ENCODE peak calls at places on chromosomes 3 and 15, in ten cellular contexts. One of them, this sample, is unnamed.

GRCh38 chr3:194675081-194675640 is 3.2 kb upstream of the LSG1 start:
- DNase-seq in T-cell: no peak
- DNase-seq in effector memory CD4-positive, alpha-beta T cell: no peak
- DNase-seq in effector CD4-positive, alpha-beta T cell: no peak
- DNase-seq in Peyer's patch: no peak
- DNase-seq in AG04450: no peak
- DNase-seq in activated naive CD4-positive, alpha-beta T cell: no peak
- DNase-seq in GM12865: peak
- DNase-seq in activated gamma-delta T cell treated with Interleukin-2 at 50 U/mL for 16 hours: no peak
- DNase-seq in amygdala: no peak
- DNase-seq in this sample: no peak

GRCh38 chr15:68608206-68608843 is 29.5 kb downstream of the CORO2B start:
- DNase-seq in T-cell: no peak
- DNase-seq in effector memory CD4-positive, alpha-beta T cell: no peak
- DNase-seq in effector CD4-positive, alpha-beta T cell: no peak
- DNase-seq in Peyer's patch: no peak
- DNase-seq in AG04450: no peak
- DNase-seq in activated naive CD4-positive, alpha-beta T cell: no peak
- DNase-seq in GM12865: no peak
- DNase-seq in activated gamma-delta T cell treated with Interleukin-2 at 50 U/mL for 16 hours: no peak
- DNase-seq in amygdala: peak
- DNase-seq in this sample: no peak

GRCh38 chr3:49343163-49343562 is 3.3 kb upstream of the USP4 start:
- DNase-seq in T-cell: no peak
- DNase-seq in effector memory CD4-positive, alpha-beta T cell: no peak
- DNase-seq in effector CD4-positive, alpha-beta T cell: no peak
- DNase-seq in Peyer's patch: no peak
- DNase-seq in AG04450: no peak
- DNase-seq in activated naive CD4-positive, alpha-beta T cell: no peak
- DNase-seq in GM12865: peak
- DNase-seq in activated gamma-delta T cell treated with Interleukin-2 at 50 U/mL for 16 hours: no peak
- DNase-seq in amygdala: no peak
- DNase-seq in this sample: no peak

GRCh38 chr3:19392146-19392545 is 243.8 kb downstream of the KCNH8 start:
- DNase-seq in T-cell: no peak
- DNase-seq in effector memory CD4-positive, alpha-beta T cell: no peak
- DNase-seq in effector CD4-positive, alpha-beta T cell: no peak
- DNase-seq in Peyer's patch: no peak
- DNase-seq in AG04450: no peak
- DNase-seq in activated naive CD4-positive, alpha-beta T cell: no peak
- DNase-seq in GM12865: no peak
- DNase-seq in activated gamma-delta T cell treated with Interleukin-2 at 50 U/mL for 16 hours: no peak
- DNase-seq in amygdala: no peak
- DNase-seq in this sample: no peak

GRCh38 chr3:77868725-77869124 is 828.8 kb downstream of the ROBO2 start:
- DNase-seq in T-cell: no peak
- DNase-seq in effector memory CD4-positive, alpha-beta T cell: no peak
- DNase-seq in effector CD4-positive, alpha-beta T cell: no peak
- DNase-seq in Peyer's patch: no peak
- DNase-seq in AG04450: no peak
- DNase-seq in activated naive CD4-positive, alpha-beta T cell: no peak
- DNase-seq in GM12865: no peak
- DNase-seq in activated gamma-delta T cell treated with Interleukin-2 at 50 U/mL for 16 hours: no peak
- DNase-seq in amygdala: no peak
- DNase-seq in this sample: no peak

GRCh38 chr3:13281657-13282527 is 138.2 kb downstream of the NUP210 start:
- DNase-seq in T-cell: no peak
- DNase-seq in effector memory CD4-positive, alpha-beta T cell: no peak
- DNase-seq in effector CD4-positive, alpha-beta T cell: no peak
- DNase-seq in Peyer's patch: no peak
- DNase-seq in AG04450: no peak
- DNase-seq in activated naive CD4-positive, alpha-beta T cell: no peak
- DNase-seq in GM12865: no peak
- DNase-seq in activated gamma-delta T cell treated with Interleukin-2 at 50 U/mL for 16 hours: no peak
- DNase-seq in amygdala: no peak
- DNase-seq in this sample: no peak

GRCh38 chr3:177820683-177821316 is 623.5 kb upstream of the TBL1XR1 start:
- DNase-seq in T-cell: no peak
- DNase-seq in effector memory CD4-positive, alpha-beta T cell: no peak
- DNase-seq in effector CD4-positive, alpha-beta T cell: no peak
- DNase-seq in Peyer's patch: no peak
- DNase-seq in AG04450: no peak
- DNase-seq in activated naive CD4-positive, alpha-beta T cell: no peak
- DNase-seq in GM12865: peak
- DNase-seq in activated gamma-delta T cell treated with Interleukin-2 at 50 U/mL for 16 hours: no peak
- DNase-seq in amygdala: no peak
- DNase-seq in this sample: peak

GRCh38 chr3:111923095-111923771 is 55.6 kb upstream of the ABHD10 start:
- DNase-seq in T-cell: no peak
- DNase-seq in effector memory CD4-positive, alpha-beta T cell: no peak
- DNase-seq in effector CD4-positive, alpha-beta T cell: no peak
- DNase-seq in Peyer's patch: no peak
- DNase-seq in AG04450: no peak
- DNase-seq in activated naive CD4-positive, alpha-beta T cell: no peak
- DNase-seq in GM12865: no peak
- DNase-seq in activated gamma-delta T cell treated with Interleukin-2 at 50 U/mL for 16 hours: no peak
- DNase-seq in amygdala: no peak
- DNase-seq in this sample: no peak

GRCh38 chr15:40427188-40427587 is 13.6 kb upstream of the BAHD1 start:
- DNase-seq in T-cell: no peak
- DNase-seq in effector memory CD4-positive, alpha-beta T cell: no peak
- DNase-seq in effector CD4-positive, alpha-beta T cell: no peak
- DNase-seq in Peyer's patch: no peak
- DNase-seq in AG04450: no peak
- DNase-seq in activated naive CD4-positive, alpha-beta T cell: no peak
- DNase-seq in GM12865: no peak
- DNase-seq in activated gamma-delta T cell treated with Interleukin-2 at 50 U/mL for 16 hours: no peak
- DNase-seq in amygdala: no peak
- DNase-seq in this sample: no peak

GRCh38 chr15:29107971-29108645 is 161.5 kb downstream of the NSMCE3 start:
- DNase-seq in T-cell: no peak
- DNase-seq in effector memory CD4-positive, alpha-beta T cell: no peak
- DNase-seq in effector CD4-positive, alpha-beta T cell: no peak
- DNase-seq in Peyer's patch: no peak
- DNase-seq in AG04450: no peak
- DNase-seq in activated naive CD4-positive, alpha-beta T cell: no peak
- DNase-seq in GM12865: no peak
- DNase-seq in activated gamma-delta T cell treated with Interleukin-2 at 50 U/mL for 16 hours: no peak
- DNase-seq in amygdala: no peak
- DNase-seq in this sample: no peak

GRCh38 chr3:97988784-97989568 is 16.7 kb upstream of the RIOX2 start:
- DNase-seq in T-cell: no peak
- DNase-seq in effector memory CD4-positive, alpha-beta T cell: no peak
- DNase-seq in effector CD4-positive, alpha-beta T cell: no peak
- DNase-seq in Peyer's patch: no peak
- DNase-seq in AG04450: no peak
- DNase-seq in activated naive CD4-positive, alpha-beta T cell: no peak
- DNase-seq in GM12865: no peak
- DNase-seq in activated gamma-delta T cell treated with Interleukin-2 at 50 U/mL for 16 hours: no peak
- DNase-seq in amygdala: no peak
- DNase-seq in this sample: no peak

GRCh38 chr15:71743861-71744382 is 66.4 kb upstream of the NR2E3 start:
- DNase-seq in T-cell: no peak
- DNase-seq in effector memory CD4-positive, alpha-beta T cell: no peak
- DNase-seq in effector CD4-positive, alpha-beta T cell: peak
- DNase-seq in Peyer's patch: peak
- DNase-seq in AG04450: no peak
- DNase-seq in activated naive CD4-positive, alpha-beta T cell: peak
- DNase-seq in GM12865: peak
- DNase-seq in activated gamma-delta T cell treated with Interleukin-2 at 50 U/mL for 16 hours: peak
- DNase-seq in amygdala: no peak
- DNase-seq in this sample: no peak

GRCh38 chr3:84724877-84725276 is 233.9 kb upstream of the CADM2 start:
- DNase-seq in T-cell: no peak
- DNase-seq in effector memory CD4-positive, alpha-beta T cell: no peak
- DNase-seq in effector CD4-positive, alpha-beta T cell: no peak
- DNase-seq in Peyer's patch: no peak
- DNase-seq in AG04450: no peak
- DNase-seq in activated naive CD4-positive, alpha-beta T cell: no peak
- DNase-seq in GM12865: no peak
- DNase-seq in activated gamma-delta T cell treated with Interleukin-2 at 50 U/mL for 16 hours: no peak
- DNase-seq in amygdala: peak
- DNase-seq in this sample: peak

GRCh38 chr15:68425428-68426060 is 6.4 kb downstream of the ITGA11 start:
- DNase-seq in T-cell: no peak
- DNase-seq in effector memory CD4-positive, alpha-beta T cell: no peak
- DNase-seq in effector CD4-positive, alpha-beta T cell: no peak
- DNase-seq in Peyer's patch: no peak
- DNase-seq in AG04450: no peak
- DNase-seq in activated naive CD4-positive, alpha-beta T cell: no peak
- DNase-seq in GM12865: no peak
- DNase-seq in activated gamma-delta T cell treated with Interleukin-2 at 50 U/mL for 16 hours: no peak
- DNase-seq in amygdala: no peak
- DNase-seq in this sample: no peak

GRCh38 chr3:157913751-157914150 is 192.5 kb downstream of the SHOX2 start:
- DNase-seq in T-cell: no peak
- DNase-seq in effector memory CD4-positive, alpha-beta T cell: no peak
- DNase-seq in effector CD4-positive, alpha-beta T cell: no peak
- DNase-seq in Peyer's patch: no peak
- DNase-seq in AG04450: no peak
- DNase-seq in activated naive CD4-positive, alpha-beta T cell: no peak
- DNase-seq in GM12865: no peak
- DNase-seq in activated gamma-delta T cell treated with Interleukin-2 at 50 U/mL for 16 hours: no peak
- DNase-seq in amygdala: no peak
- DNase-seq in this sample: no peak

GRCh38 chr3:197599089-197599765 is 43.5 kb upstream of the BDH1 start:
- DNase-seq in T-cell: peak
- DNase-seq in effector memory CD4-positive, alpha-beta T cell: peak
- DNase-seq in effector CD4-positive, alpha-beta T cell: peak
- DNase-seq in Peyer's patch: peak
- DNase-seq in AG04450: peak
- DNase-seq in activated naive CD4-positive, alpha-beta T cell: no peak
- DNase-seq in GM12865: peak
- DNase-seq in activated gamma-delta T cell treated with Interleukin-2 at 50 U/mL for 16 hours: peak
- DNase-seq in amygdala: no peak
- DNase-seq in this sample: peak

GRCh38 chr3:23993556-23994246 is 48.6 kb downstream of the NR1D2 start:
- DNase-seq in T-cell: no peak
- DNase-seq in effector memory CD4-positive, alpha-beta T cell: no peak
- DNase-seq in effector CD4-positive, alpha-beta T cell: no peak
- DNase-seq in Peyer's patch: no peak
- DNase-seq in AG04450: no peak
- DNase-seq in activated naive CD4-positive, alpha-beta T cell: no peak
- DNase-seq in GM12865: no peak
- DNase-seq in activated gamma-delta T cell treated with Interleukin-2 at 50 U/mL for 16 hours: no peak
- DNase-seq in amygdala: peak
- DNase-seq in this sample: no peak

GRCh38 chr3:111582114-111582461 is 13.1 kb downstream of the ZBED2 start:
- DNase-seq in T-cell: no peak
- DNase-seq in effector memory CD4-positive, alpha-beta T cell: no peak
- DNase-seq in effector CD4-positive, alpha-beta T cell: no peak
- DNase-seq in Peyer's patch: no peak
- DNase-seq in AG04450: peak
- DNase-seq in activated naive CD4-positive, alpha-beta T cell: no peak
- DNase-seq in GM12865: no peak
- DNase-seq in activated gamma-delta T cell treated with Interleukin-2 at 50 U/mL for 16 hours: no peak
- DNase-seq in amygdala: no peak
- DNase-seq in this sample: peak

GRCh38 chr15:57503051-57503702 is 88.5 kb upstream of the MYZAP start:
- DNase-seq in T-cell: no peak
- DNase-seq in effector memory CD4-positive, alpha-beta T cell: no peak
- DNase-seq in effector CD4-positive, alpha-beta T cell: no peak
- DNase-seq in Peyer's patch: no peak
- DNase-seq in AG04450: no peak
- DNase-seq in activated naive CD4-positive, alpha-beta T cell: no peak
- DNase-seq in GM12865: peak
- DNase-seq in activated gamma-delta T cell treated with Interleukin-2 at 50 U/mL for 16 hours: no peak
- DNase-seq in amygdala: no peak
- DNase-seq in this sample: no peak

GRCh38 chr15:98651581-98652220 is 3.4 kb downstream of the IGF1R start:
- DNase-seq in T-cell: peak
- DNase-seq in effector memory CD4-positive, alpha-beta T cell: no peak
- DNase-seq in effector CD4-positive, alpha-beta T cell: no peak
- DNase-seq in Peyer's patch: no peak
- DNase-seq in AG04450: no peak
- DNase-seq in activated naive CD4-positive, alpha-beta T cell: no peak
- DNase-seq in GM12865: no peak
- DNase-seq in activated gamma-delta T cell treated with Interleukin-2 at 50 U/mL for 16 hours: no peak
- DNase-seq in amygdala: no peak
- DNase-seq in this sample: no peak

GRCh38 chr15:76342382-76343201 is 6.0 kb downstream of the ISL2 start:
- DNase-seq in T-cell: no peak
- DNase-seq in effector memory CD4-positive, alpha-beta T cell: no peak
- DNase-seq in effector CD4-positive, alpha-beta T cell: no peak
- DNase-seq in Peyer's patch: no peak
- DNase-seq in AG04450: no peak
- DNase-seq in activated naive CD4-positive, alpha-beta T cell: no peak
- DNase-seq in GM12865: no peak
- DNase-seq in activated gamma-delta T cell treated with Interleukin-2 at 50 U/mL for 16 hours: no peak
- DNase-seq in amygdala: no peak
- DNase-seq in this sample: no peak

GRCh38 chr3:22960326-22960984 is 242.7 kb upstream of the UBE2E2 start:
- DNase-seq in T-cell: no peak
- DNase-seq in effector memory CD4-positive, alpha-beta T cell: no peak
- DNase-seq in effector CD4-positive, alpha-beta T cell: no peak
- DNase-seq in Peyer's patch: no peak
- DNase-seq in AG04450: no peak
- DNase-seq in activated naive CD4-positive, alpha-beta T cell: no peak
- DNase-seq in GM12865: peak
- DNase-seq in activated gamma-delta T cell treated with Interleukin-2 at 50 U/mL for 16 hours: no peak
- DNase-seq in amygdala: peak
- DNase-seq in this sample: no peak

GRCh38 chr3:177041021-177041729 is 156.1 kb downstream of the TBL1XR1 start:
- DNase-seq in T-cell: no peak
- DNase-seq in effector memory CD4-positive, alpha-beta T cell: no peak
- DNase-seq in effector CD4-positive, alpha-beta T cell: no peak
- DNase-seq in Peyer's patch: no peak
- DNase-seq in AG04450: no peak
- DNase-seq in activated naive CD4-positive, alpha-beta T cell: no peak
- DNase-seq in GM12865: no peak
- DNase-seq in activated gamma-delta T cell treated with Interleukin-2 at 50 U/mL for 16 hours: no peak
- DNase-seq in amygdala: peak
- DNase-seq in this sample: no peak

GRCh38 chr3:53083496-53083895 is 37.6 kb upstream of the SFMBT1 start:
- DNase-seq in T-cell: no peak
- DNase-seq in effector memory CD4-positive, alpha-beta T cell: no peak
- DNase-seq in effector CD4-positive, alpha-beta T cell: no peak
- DNase-seq in Peyer's patch: no peak
- DNase-seq in AG04450: no peak
- DNase-seq in activated naive CD4-positive, alpha-beta T cell: no peak
- DNase-seq in GM12865: no peak
- DNase-seq in activated gamma-delta T cell treated with Interleukin-2 at 50 U/mL for 16 hours: no peak
- DNase-seq in amygdala: no peak
- DNase-seq in this sample: no peak

GRCh38 chr3:53464424-53464823 is 30.0 kb upstream of the CACNA1D start:
- DNase-seq in T-cell: no peak
- DNase-seq in effector memory CD4-positive, alpha-beta T cell: no peak
- DNase-seq in effector CD4-positive, alpha-beta T cell: no peak
- DNase-seq in Peyer's patch: no peak
- DNase-seq in AG04450: no peak
- DNase-seq in activated naive CD4-positive, alpha-beta T cell: no peak
- DNase-seq in GM12865: no peak
- DNase-seq in activated gamma-delta T cell treated with Interleukin-2 at 50 U/mL for 16 hours: no peak
- DNase-seq in amygdala: no peak
- DNase-seq in this sample: peak

GRCh38 chr15:63037996-63038720 is 4.4 kb upstream of the TPM1 start:
- DNase-seq in T-cell: no peak
- DNase-seq in effector memory CD4-positive, alpha-beta T cell: no peak
- DNase-seq in effector CD4-positive, alpha-beta T cell: no peak
- DNase-seq in Peyer's patch: no peak
- DNase-seq in AG04450: no peak
- DNase-seq in activated naive CD4-positive, alpha-beta T cell: no peak
- DNase-seq in GM12865: no peak
- DNase-seq in activated gamma-delta T cell treated with Interleukin-2 at 50 U/mL for 16 hours: no peak
- DNase-seq in amygdala: no peak
- DNase-seq in this sample: no peak

GRCh38 chr3:50241163-50241562 is 5.2 kb downstream of the GNAI2 start:
- DNase-seq in T-cell: no peak
- DNase-seq in effector memory CD4-positive, alpha-beta T cell: no peak
- DNase-seq in effector CD4-positive, alpha-beta T cell: no peak
- DNase-seq in Peyer's patch: no peak
- DNase-seq in AG04450: no peak
- DNase-seq in activated naive CD4-positive, alpha-beta T cell: no peak
- DNase-seq in GM12865: no peak
- DNase-seq in activated gamma-delta T cell treated with Interleukin-2 at 50 U/mL for 16 hours: no peak
- DNase-seq in amygdala: peak
- DNase-seq in this sample: no peak

GRCh38 chr3:189773056-189773455 is 141.9 kb downstream of the TP63 start:
- DNase-seq in T-cell: no peak
- DNase-seq in effector memory CD4-positive, alpha-beta T cell: no peak
- DNase-seq in effector CD4-positive, alpha-beta T cell: no peak
- DNase-seq in Peyer's patch: no peak
- DNase-seq in AG04450: peak
- DNase-seq in activated naive CD4-positive, alpha-beta T cell: no peak
- DNase-seq in GM12865: no peak
- DNase-seq in activated gamma-delta T cell treated with Interleukin-2 at 50 U/mL for 16 hours: no peak
- DNase-seq in amygdala: no peak
- DNase-seq in this sample: peak

This sample was measured in non-pigmented ciliary epithelial cell.